ENCODE peak calls at places on chromosome 7, in seven cellular contexts. A, L, Z, H, V, C and B are unnamed samples.

GRCh38 chr7:80133361-80134104 is 1.1 kb upstream of the GNAI1 start:
- DNase-seq in Z (no peak), L (no peak), C (no peak), A (no peak), H (peak; percentile 27), V (no peak), B (no peak)

GRCh38 chr7:46972205-46972604 is 609.7 kb downstream of the TNS3 start:
- DNase-seq in L (no peak), A (no peak), V (no peak), C (peak; percentile 36), H (peak; percentile 1), Z (no peak), B (no peak)

GRCh38 chr7:11648980-11649379 is 183.0 kb downstream of the THSD7A start:
- DNase-seq in V (no peak), C (no peak), H (no peak), A (no peak), Z (no peak), L (no peak), B (no peak)

GRCh38 chr7:143811-144453 is 48.4 kb upstream of the FAM20C start:
- DNase-seq in Z (no peak), L (no peak), A (no peak), V (peak; percentile 29), C (no peak), H (no peak), B (no peak)

GRCh38 chr7:8362723-8363369 is 70.6 kb upstream of the NXPH1 start:
- DNase-seq in V (no peak), Z (no peak), H (peak; percentile 84), A (no peak), L (no peak), C (no peak), B (no peak)

GRCh38 chr7:107286751-107287621 is 118.2 kb downstream of the HBP1 start:
- DNase-seq in V (no peak), A (no peak), Z (no peak), C (no peak), L (no peak), H (no peak), B (no peak)

GRCh38 chr7:83005410-83005809 is 157.3 kb downstream of the PCLO start:
- DNase-seq in L (no peak), A (no peak), Z (no peak), C (no peak), H (peak; percentile 71), V (no peak), B (peak; percentile 38)

GRCh38 chr7:149872419-149873073 is 1.2 kb upstream of the ATP6V0E2 start:
- DNase-seq in Z (peak; percentile 21), V (no peak), C (peak; percentile 76), L (no peak), A (peak; percentile 49), H (peak; percentile 78), B (no peak)

GRCh38 chr7:144787127-144787526 is 48.7 kb downstream of the TPK1 start:
- DNase-seq in L (no peak), V (no peak), A (no peak), Z (no peak), H (peak; percentile 30), C (no peak), B (no peak)

GRCh38 chr7:35725280-35725680 is 30.3 kb upstream of the HERPUD2 start:
- DNase-seq in L (peak; percentile 14), A (no peak), Z (no peak), V (peak; percentile 44), H (peak; percentile 27), C (no peak), B (peak; percentile 98)

GRCh38 chr7:98296833-98297232 is 15.3 kb downstream of the BRI3 start:
- DNase-seq in H (no peak), L (no peak), A (no peak), Z (no peak), V (no peak), C (no peak), B (no peak)

GRCh38 chr7:128112781-128113221 is 81.6 kb upstream of the LRRC4 start:
- DNase-seq in Z (peak; percentile 48), C (no peak), H (no peak), V (no peak), L (no peak), A (no peak), B (peak; percentile 53)

GRCh38 chr7:32204361-32205018 is 134.3 kb upstream of the PDE1C start:
- DNase-seq in C (peak; percentile 92), A (peak; percentile 65), H (peak; percentile 86), V (peak; percentile 2), Z (peak; percentile 28), L (no peak), B (peak; percentile 74)

GRCh38 chr7:79949778-79950177 is 184.9 kb upstream of the GNAI1 start:
- DNase-seq in V (no peak), H (peak; percentile 11), Z (no peak), A (no peak), L (no peak), C (no peak), B (no peak)

GRCh38 chr7:117435475-117436043 is 8.3 kb upstream of the ASZ1 start:
- DNase-seq in L (no peak), Z (no peak), V (no peak), A (no peak), H (no peak), C (no peak), B (peak; percentile 28)

GRCh38 chr7:143239822-143240221 is 18.0 kb downstream of the TAS2R40 start:
- DNase-seq in Z (no peak), V (no peak), H (no peak), A (no peak), C (no peak), L (no peak), B (no peak)

GRCh38 chr7:75650671-75651070 is 88.1 kb downstream of the HIP1 start:
- DNase-seq in H (no peak), L (no peak), Z (no peak), C (no peak), A (no peak), V (no peak), B (no peak)